ENCODE peak calls at places on chromosomes 3 and 15, in five cellular contexts. E, P, I, N and A are unnamed samples.

GRCh38 chr3:115839246-115839645 is 215.9 kb downstream of the GAP43 start:
- DNase-seq in E (no peak), P (no peak), I (no peak), N (no peak), A (no peak)

GRCh38 chr3:138898708-138899107 is 48.2 kb downstream of the FOXL2 start:
- DNase-seq in E (no peak), P (no peak), I (no peak), N (no peak), A (no peak)

GRCh38 chr3:120568624-120569023 is 27.5 kb upstream of the NDUFB4 start:
- DNase-seq in E (no peak), P (no peak), I (no peak), N (no peak), A (no peak)

GRCh38 chr3:122926322-122926721 is 101.2 kb downstream of the SEMA5B start:
- DNase-seq in E (no peak), P (no peak), I (no peak), N (no peak), A (no peak)

GRCh38 chr15:71468715-71469114 is 341.6 kb upstream of the NR2E3 start:
- DNase-seq in E (no peak), P (no peak), I (no peak), N (no peak), A (no peak)

GRCh38 chr3:31448035-31448881 is 84.5 kb upstream of the STT3B start:
- DNase-seq in E (no peak), P (peak), I (no peak), N (no peak), A (peak)

GRCh38 chr3:66475386-66476020 is 25.3 kb downstream of the LRIG1 start:
- DNase-seq in E (no peak), P (peak), I (no peak), N (no peak), A (no peak)

GRCh38 chr3:181265750-181266333 is 276.3 kb upstream of the DNAJC19 start:
- DNase-seq in E (no peak), P (no peak), I (no peak), N (no peak), A (no peak)

GRCh38 chr15:99251436-99251821 is at the start of gene LRRC28:
- DNase-seq in E (no peak), P (peak), I (no peak), N (no peak), A (no peak)

GRCh38 chr3:129485681-129486056 is 42.8 kb upstream of the RHO start:
- DNase-seq in E (no peak), P (no peak), I (no peak), N (no peak), A (no peak)

GRCh38 chr3:75180945-75181298 is 483.2 kb upstream of the FRG2C start:
- DNase-seq in E (no peak), P (no peak), I (no peak), N (no peak), A (no peak)

GRCh38 chr3:182989566-182989965 is 9.2 kb upstream of the DCUN1D1 start:
- DNase-seq in E (no peak), P (no peak), I (no peak), N (no peak), A (no peak)

GRCh38 chr15:41610048-41610447 is 50.2 kb upstream of the MGA start:
- DNase-seq in E (no peak), P (no peak), I (no peak), N (no peak), A (no peak)

GRCh38 chr15:61834076-61834697 is 226.1 kb downstream of the VPS13C start:
- DNase-seq in E (peak), P (peak), I (peak), N (no peak), A (peak)

GRCh38 chr3:141789281-141789680 is 26.1 kb downstream of the GRK7 start:
- DNase-seq in E (peak), P (peak), I (peak), N (no peak), A (peak)

GRCh38 chr3:45488581-45488980 is 100.2 kb downstream of the LARS2 start:
- DNase-seq in E (no peak), P (no peak), I (no peak), N (no peak), A (no peak)

GRCh38 chr3:134932035-134932434 is 137.0 kb downstream of the EPHB1 start:
- DNase-seq in E (no peak), P (no peak), I (no peak), N (no peak), A (no peak)

GRCh38 chr3:11238057-11238456 is 34.1 kb upstream of the ATG7 start:
- DNase-seq in E (no peak), P (no peak), I (no peak), N (no peak), A (no peak)

GRCh38 chr15:69265347-69265955 is 33.3 kb upstream of the PAQR5 start:
- DNase-seq in E (peak), P (peak), I (no peak), N (no peak), A (no peak)

GRCh38 chr3:34056951-34057390 is 258.5 kb downstream of the PDCD6IP start:
- DNase-seq in E (peak), P (no peak), I (no peak), N (peak), A (no peak)

GRCh38 chr15:83682476-83683162 is 28.7 kb downstream of the ADAMTSL3 start:
- DNase-seq in E (no peak), P (no peak), I (no peak), N (no peak), A (no peak)

GRCh38 chr3:170037463-170038433 is at the start of gene GPR160:
- DNase-seq in E (peak), P (peak), I (peak), N (no peak), A (peak)

GRCh38 chr3:4322635-4323034 is 19.5 kb downstream of the SETMAR start:
- DNase-seq in E (no peak), P (peak), I (no peak), N (no peak), A (no peak)

GRCh38 chr15:90603893-90604292 is 74.2 kb downstream of the CRTC3 start:
- DNase-seq in E (no peak), P (no peak), I (no peak), N (no peak), A (no peak)

GRCh38 chr15:96416934-96417759 is 86.6 kb downstream of the NR2F2 start:
- DNase-seq in E (no peak), P (no peak), I (no peak), N (no peak), A (peak)

GRCh38 chr15:63013052-63013808 is 29.3 kb upstream of the TPM1 start:
- DNase-seq in E (no peak), P (no peak), I (no peak), N (no peak), A (no peak)

GRCh38 chr3:114456742-114457141 is 162.9 kb downstream of the TIGIT start:
- DNase-seq in E (no peak), P (no peak), I (no peak), N (peak), A (no peak)

GRCh38 chr15:55360256-55360655 is 41.2 kb downstream of the PIGB start:
- DNase-seq in E (no peak), P (no peak), I (no peak), N (no peak), A (no peak)

GRCh38 chr15:38868326-38869114 is 303.9 kb upstream of the RASGRP1 start:
- DNase-seq in E (peak), P (peak), I (no peak), N (no peak), A (no peak)

GRCh38 chr3:54850484-54851003 is 77.3 kb downstream of the LRTM1 start:
- DNase-seq in E (no peak), P (no peak), I (no peak), N (no peak), A (no peak)

GRCh38 chr3:130342821-130343661 is 2.4 kb upstream of the COL6A5 start:
- DNase-seq in E (no peak), P (no peak), I (peak), N (no peak), A (no peak)

GRCh38 chr15:80090879-80091503 is 31.5 kb downstream of the ZFAND6 start:
- DNase-seq in E (peak), P (no peak), I (peak), N (no peak), A (no peak)

GRCh38 chr3:23550402-23550801 is 255.4 kb upstream of the UBE2E1 start:
- DNase-seq in E (no peak), P (no peak), I (no peak), N (peak), A (no peak)

GRCh38 chr3:51819709-51820406 is 40.8 kb upstream of the IQCF6 start:
- DNase-seq in E (peak), P (peak), I (peak), N (no peak), A (peak)

DNA sequence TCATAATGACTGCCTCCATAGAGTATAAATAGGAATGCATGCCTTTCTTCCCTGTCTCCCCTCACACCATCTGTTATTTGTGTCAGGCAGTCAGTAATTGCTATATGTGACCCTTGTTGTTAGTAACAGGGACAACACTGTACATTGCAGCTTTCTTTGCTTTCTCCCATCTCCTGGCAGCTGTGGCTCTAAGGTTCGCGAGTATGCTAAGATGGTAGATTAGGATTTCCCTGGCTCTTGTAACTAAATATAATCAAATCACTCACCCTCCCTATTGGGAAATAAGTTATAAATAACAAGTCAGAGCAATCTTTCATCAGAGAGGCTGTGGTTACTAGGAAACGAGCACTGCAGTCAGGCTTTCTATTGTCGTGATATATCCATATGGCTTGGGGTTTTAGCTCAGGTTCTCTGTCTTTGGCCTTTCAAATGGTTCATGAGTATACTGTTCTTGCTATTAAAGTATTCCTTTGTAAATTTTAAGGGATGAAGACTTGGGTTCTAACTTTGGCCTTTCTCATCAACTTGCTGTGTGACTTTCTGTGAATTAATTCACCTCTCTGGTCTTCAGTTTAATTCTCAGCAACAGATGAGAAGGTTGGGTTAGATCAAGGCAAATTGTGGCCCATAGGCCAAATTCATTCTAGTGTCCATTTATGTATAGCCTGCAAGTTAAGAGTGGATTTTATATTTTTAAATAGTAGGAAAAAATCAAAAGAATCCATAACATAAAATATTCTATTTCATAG is 8.1 kb upstream of the MINDY4B start:
- DNase-seq in E (no peak), P (no peak), I (no peak), N (no peak), A (no peak)
- TF ChIP-seq ESRRA in E (no peak), P (no peak), I (no peak), N (no peak), A (no peak)

GRCh38 chr3:15636028-15636709 is 34.6 kb downstream of the BTD start:
- DNase-seq in E (peak), P (no peak), I (no peak), N (no peak), A (no peak)
- TF ChIP-seq ESRRA in E (no peak), P (no peak), I (no peak), N (no peak), A (no peak)

DNA sequence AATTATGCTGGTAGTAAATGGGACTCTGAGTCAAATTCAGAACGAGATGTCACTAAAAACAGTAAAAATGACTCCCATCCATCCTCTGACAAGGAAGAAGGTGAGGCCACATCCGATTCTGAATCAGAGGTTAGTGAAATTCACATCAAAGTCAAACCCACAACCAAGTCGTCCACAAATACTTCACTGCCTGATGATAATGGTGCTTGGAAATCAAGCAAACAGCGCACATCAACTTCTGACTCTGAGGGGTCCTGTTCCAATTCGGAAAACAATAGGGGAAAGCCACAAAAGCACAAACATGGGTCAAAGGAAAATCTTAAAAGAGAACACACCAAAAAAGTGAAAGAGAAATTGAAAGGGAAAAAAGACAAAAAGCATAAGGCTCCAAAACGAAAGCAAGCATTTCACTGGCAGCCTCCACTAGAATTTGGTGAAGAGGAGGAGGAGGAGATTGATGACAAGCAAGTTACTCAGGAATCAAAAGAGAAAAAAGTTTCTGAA is 15.1 kb upstream of the ZBTB47 start:
- DNase-seq in E (no peak), P (no peak), I (no peak), N (peak), A (no peak)
- TF ChIP-seq ESRRA in E (no peak), P (no peak), I (no peak), N (no peak), A (no peak)

DNA sequence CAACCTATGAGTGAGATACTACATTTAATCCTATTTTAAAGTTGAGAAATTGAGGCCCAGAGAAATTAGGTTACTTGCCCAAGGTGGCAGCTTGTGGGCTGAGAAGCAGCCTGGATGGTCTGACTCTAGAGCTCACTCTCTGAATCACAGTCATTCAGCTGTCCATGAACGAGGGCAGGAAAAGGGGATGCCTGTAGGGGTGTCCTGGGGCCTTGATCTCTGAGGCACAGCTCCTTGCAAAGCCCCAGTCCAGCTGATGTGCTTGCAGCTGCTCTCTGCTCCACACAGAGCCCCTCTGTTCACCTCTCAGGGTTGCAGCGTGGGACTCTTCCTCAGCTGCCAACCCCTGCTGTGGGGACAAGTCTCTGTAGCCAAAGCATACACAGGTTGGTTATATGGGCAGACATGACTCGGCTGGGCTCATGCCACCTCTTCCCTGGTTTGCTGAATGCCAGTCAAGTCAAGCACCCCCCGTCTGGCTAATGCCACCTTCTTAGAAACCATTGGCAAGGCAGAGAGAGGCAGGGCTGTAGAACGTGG is 56.8 kb downstream of the GASK1A start:
- DNase-seq in E (no peak), P (no peak), I (no peak), N (no peak), A (no peak)
- TF ChIP-seq ESRRA in E (no peak), P (no peak), I (no peak), N (no peak), A (no peak)

GRCh38 chr3:119408243-119408950 is 55.0 kb downstream of the TMEM39A start:
- DNase-seq in E (no peak), P (no peak), I (no peak), N (peak), A (no peak)

GRCh38 chr3:119405315-119405714 is 58.1 kb downstream of the TMEM39A start:
- DNase-seq in E (no peak), P (no peak), I (no peak), N (no peak), A (no peak)

GRCh38 chr3:119401069-119401468 is 62.3 kb downstream of the TMEM39A start:
- DNase-seq in E (no peak), P (no peak), I (no peak), N (peak), A (no peak)

GRCh38 chr3:119401502-119402440 is 61.6 kb downstream of the TMEM39A start:
- DNase-seq in E (no peak), P (no peak), I (no peak), N (peak), A (no peak)

DNA sequence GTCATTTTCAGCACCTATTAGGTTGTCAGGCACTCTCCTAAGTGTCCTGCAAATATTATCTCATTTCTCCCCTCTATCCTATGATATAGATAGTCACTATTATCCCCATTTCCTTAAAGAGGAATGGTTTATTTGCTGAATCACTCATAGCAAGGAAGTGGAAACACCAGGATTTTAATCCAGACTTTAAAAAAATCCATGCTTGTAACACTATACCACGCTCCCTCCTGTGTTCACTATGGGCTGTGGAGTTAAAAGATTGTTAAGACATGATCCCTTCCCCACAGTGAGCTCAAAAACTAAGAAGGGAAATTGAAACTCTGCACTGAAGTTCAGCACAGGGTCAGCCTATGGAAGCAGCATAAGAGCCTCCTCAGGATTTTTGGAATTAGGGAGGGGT is 60.2 kb downstream of the TMEM39A start:
- DNase-seq in E (no peak), P (no peak), I (no peak), N (no peak), A (no peak)
- TF ChIP-seq ESRRA in E (no peak), P (no peak), I (no peak), N (no peak), A (no peak)

GRCh38 chr3:104281713-104282112 is 1085.0 kb upstream of the ALCAM start:
- DNase-seq in E (no peak), P (no peak), I (no peak), N (no peak), A (no peak)

GRCh38 chr3:104275199-104275598 is 1091.5 kb upstream of the ALCAM start:
- DNase-seq in E (no peak), P (no peak), I (no peak), N (no peak), A (no peak)

DNA sequence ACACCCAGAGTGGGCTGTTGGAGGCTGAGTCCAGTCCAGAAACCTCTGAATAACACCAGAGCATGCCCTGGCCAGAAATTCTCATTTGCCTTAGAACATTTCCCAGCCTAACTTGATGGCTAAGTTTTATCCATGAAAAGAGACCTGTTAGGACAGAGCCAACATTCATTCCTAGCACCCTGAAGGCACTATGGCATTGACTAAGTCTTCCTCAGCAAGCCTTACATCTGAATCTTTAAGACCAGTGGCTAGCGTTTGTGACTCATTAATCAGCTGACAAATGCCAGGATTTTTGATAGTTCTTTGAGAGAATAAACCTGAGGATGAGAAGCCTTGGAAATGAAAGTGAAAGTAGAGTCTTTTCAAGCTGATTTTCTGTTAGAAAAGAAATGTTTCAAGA is 1087.1 kb upstream of the ALCAM start:
- DNase-seq in E (no peak), P (no peak), I (no peak), N (no peak), A (no peak)
- TF ChIP-seq ESRRA in E (no peak), P (no peak), I (no peak), N (no peak), A (no peak)

GRCh38 chr3:108126348-108126747 is 35.5 kb upstream of the CD47 start:
- DNase-seq in E (no peak), P (no peak), I (no peak), N (no peak), A (no peak)

GRCh38 chr3:108125550-108126071 is 34.8 kb upstream of the CD47 start:
- DNase-seq in E (no peak), P (no peak), I (peak), N (peak), A (no peak)

GRCh38 chr3:108125151-108125540 is 34.3 kb upstream of the CD47 start:
- DNase-seq in E (no peak), P (no peak), I (no peak), N (no peak), A (no peak)

GRCh38 chr3:108130247-108130646 is 39.4 kb upstream of the CD47 start:
- DNase-seq in E (no peak), P (no peak), I (no peak), N (no peak), A (no peak)

DNA sequence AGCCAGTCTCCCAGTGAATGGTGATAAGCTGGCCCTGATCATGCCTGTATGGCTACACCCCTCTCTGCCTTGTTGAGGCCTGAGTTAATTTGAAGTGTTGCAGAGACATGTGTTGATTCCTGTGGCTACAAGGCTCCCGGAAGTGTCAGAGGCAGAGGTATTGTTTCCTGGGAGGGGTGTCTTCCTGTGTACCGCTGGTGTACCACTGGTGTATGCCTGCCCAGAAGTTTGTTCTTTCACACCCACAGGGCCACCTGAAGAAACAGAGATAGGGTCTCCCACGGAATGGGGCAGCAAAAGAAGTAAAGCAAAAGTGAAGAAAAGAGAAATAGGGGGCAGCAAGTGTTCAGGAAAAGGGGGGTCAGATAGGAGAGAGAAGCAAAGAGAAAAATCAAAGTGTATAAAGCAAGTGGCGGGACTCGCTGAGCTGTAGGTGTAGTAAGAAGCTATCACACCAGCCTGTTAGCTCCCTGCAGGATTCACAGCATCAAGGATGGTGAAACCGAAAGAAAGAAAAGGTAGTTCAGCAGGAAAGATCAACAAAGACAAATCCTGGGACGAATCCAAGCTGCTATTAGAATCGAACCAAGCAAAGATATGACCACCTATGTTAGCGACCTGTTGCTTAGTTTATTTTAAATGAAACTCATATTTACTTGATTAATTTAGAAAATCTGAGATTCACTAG is 36.6 kb upstream of the CD47 start:
- DNase-seq in E (no peak), P (no peak), I (no peak), N (peak), A (no peak)
- TF ChIP-seq ESRRA in E (no peak), P (no peak), I (no peak), N (no peak), A (no peak)

GRCh38 chr3:126501736-126502135 is 15.8 kb downstream of the UROC1 start:
- DNase-seq in E (no peak), P (no peak), I (no peak), N (no peak), A (no peak)
- TF ChIP-seq ESRRA in E (no peak), P (no peak), I (no peak), N (no peak), A (no peak)